ENCODE peak calls at places on chromosomes 6 and 20, in four cellular contexts. C, V, P and R are unnamed samples.

GRCh38 chr6:52611833-52612232 is 35.0 kb upstream of the TRAM2 start:
- DNase-seq in P (peak; percentile 45), V (no peak), C (no peak), R (no peak)

GRCh38 chr6:116557863-116558262 is 4.3 kb downstream of the CALHM4 start:
- DNase-seq in V (peak; percentile 98), P (peak; percentile 61), C (no peak), R (no peak)

GRCh38 chr20:45251884-45252571 is 2.3 kb downstream of the SLPI start:
- DNase-seq in P (no peak), V (no peak), C (no peak), R (no peak)

GRCh38 chr6:156182356-156182755 is 594.8 kb upstream of the ARID1B start:
- DNase-seq in C (no peak), V (no peak), P (no peak), R (no peak)

GRCh38 chr6:8238772-8239683 is 136.7 kb upstream of the EEF1E1 start:
- DNase-seq in P (no peak), C (no peak), V (no peak), R (no peak)

GRCh38 chr6:112117554-112117953 is 30.2 kb downstream of the FAM229B start:
- DNase-seq in P (no peak), C (no peak), V (peak; percentile 63), R (no peak)

GRCh38 chr20:41278936-41279335 is 38.6 kb downstream of the ZHX3 start:
- DNase-seq in V (no peak), C (no peak), P (no peak), R (no peak)

GRCh38 chr6:108275971-108276370 is 15.1 kb upstream of the SNX3 start:
- DNase-seq in P (no peak), V (no peak), C (no peak), R (no peak)

GRCh38 chr6:89260832-89261231 is 43.7 kb upstream of the GABRR1 start:
- DNase-seq in V (no peak), C (peak; percentile 76), P (no peak), R (peak; percentile 69)

GRCh38 chr20:47309806-47310426 is 46.6 kb downstream of the ZMYND8 start:
- DNase-seq in C (no peak), V (no peak), P (no peak), R (no peak)

GRCh38 chr20:31839782-31840487 is 5.5 kb downstream of the FOXS1 start:
- DNase-seq in V (peak; percentile 43), P (no peak), C (no peak), R (no peak)

GRCh38 chr20:44704551-44704971 is 10.6 kb upstream of the CCN5 start:
- DNase-seq in P (no peak), V (peak; percentile 80), C (no peak), R (no peak)

GRCh38 chr20:50293244-50294139 is 102.9 kb downstream of the CEBPB start:
- DNase-seq in V (no peak), P (no peak), C (no peak), R (no peak)

GRCh38 chr6:30463651-30464618 is 25.4 kb upstream of the HLA-E start:
- DNase-seq in P (no peak), C (no peak), V (peak; percentile 23), R (peak; percentile 73)

GRCh38 chr6:101232946-101233345 is 160.6 kb upstream of the GRIK2 start:
- DNase-seq in P (no peak), V (no peak), C (peak; percentile 81), R (no peak)

GRCh38 chr6:158485411-158485810 is 74.5 kb upstream of the TMEM181 start:
- DNase-seq in P (no peak), V (no peak), C (no peak), R (no peak)

GRCh38 chr6:87944541-87944954 is 103.1 kb upstream of the SPACA1 start:
- DNase-seq in P (peak; percentile 18), V (peak; percentile 66), C (peak; percentile 99), R (no peak)

GRCh38 chr20:57746201-57746600 is 36.4 kb upstream of the PMEPA1 start:
- DNase-seq in P (no peak), V (no peak), C (no peak), R (no peak)

GRCh38 chr20:64224344-64225165 is 31.0 kb upstream of the PCMTD2 start:
- DNase-seq in C (no peak), P (no peak), V (peak; percentile 93), R (no peak)

GRCh38 chr20:48904566-48905321 is 16.8 kb upstream of the ARFGEF2 start:
- DNase-seq in C (peak; percentile 93), P (peak; percentile 82), V (peak; percentile 81), R (peak; percentile 57)

GRCh38 chr6:31383149-31383548 is 20.2 kb upstream of the MICA start:
- DNase-seq in V (peak; percentile 65), P (no peak), C (no peak), R (no peak)

GRCh38 chr6:90222724-90223198 is 73.9 kb downstream of the BACH2 start:
- DNase-seq in P (no peak), C (no peak), V (peak; percentile 22), R (no peak)

GRCh38 chr6:152625213-152625612 is 11.9 kb downstream of the SYNE1 start:
- DNase-seq in C (no peak), V (no peak), P (no peak), R (no peak)

GRCh38 chr6:55794136-55794812 is 81.1 kb downstream of the BMP5 start:
- DNase-seq in V (peak; percentile 83), P (no peak), C (no peak), R (no peak)